ENCODE peak calls at places on chromosomes 6 and 20, in nine cellular contexts. One of them, this sample, is unnamed.

GRCh38 chr6:15779726-15780125 is 116.9 kb upstream of the DTNBP1 start:
- DNase-seq in left ventricle myocardium inferior: no peak
- DNase-seq in IMR-90: no peak
- DNase-seq in PC-3: no peak
- DNase-seq in AG04450: no peak
- DNase-seq in uterus: no peak
- DNase-seq in cardiac muscle cell: no peak
- DNase-seq in CD4-positive, alpha-beta T cell: no peak
- DNase-seq in lower lobe of right lung: no peak
- DNase-seq in this sample: no peak

GRCh38 chr20:12383770-12384304 is 466.1 kb downstream of the BTBD3 start:
- DNase-seq in uterus: no peak
- DNase-seq in CD4-positive, alpha-beta T cell: no peak
- DNase-seq in lower lobe of right lung: no peak
- DNase-seq in cardiac muscle cell: no peak
- DNase-seq in PC-3: peak; percentile 87
- DNase-seq in left ventricle myocardium inferior: no peak
- DNase-seq in AG04450: no peak
- DNase-seq in IMR-90: no peak
- DNase-seq in this sample: no peak

GRCh38 chr20:46130534-46130933 is 12.4 kb downstream of the CD40 start:
- DNase-seq in uterus: no peak
- DNase-seq in PC-3: no peak
- DNase-seq in cardiac muscle cell: no peak
- DNase-seq in AG04450: no peak
- DNase-seq in CD4-positive, alpha-beta T cell: no peak
- DNase-seq in lower lobe of right lung: no peak
- DNase-seq in left ventricle myocardium inferior: no peak
- DNase-seq in IMR-90: no peak
- DNase-seq in this sample: no peak

GRCh38 chr6:49384913-49385312 is 78.1 kb downstream of the MMUT start:
- DNase-seq in uterus: no peak
- DNase-seq in cardiac muscle cell: no peak
- DNase-seq in IMR-90: no peak
- DNase-seq in lower lobe of right lung: no peak
- DNase-seq in AG04450: no peak
- DNase-seq in PC-3: no peak
- DNase-seq in CD4-positive, alpha-beta T cell: no peak
- DNase-seq in left ventricle myocardium inferior: no peak
- DNase-seq in this sample: no peak

GRCh38 chr20:48761023-48761785 is 66.6 kb downstream of the PREX1 start:
- DNase-seq in PC-3: no peak
- DNase-seq in uterus: no peak
- DNase-seq in IMR-90: no peak
- DNase-seq in AG04450: no peak
- DNase-seq in CD4-positive, alpha-beta T cell: peak; percentile 58
- DNase-seq in cardiac muscle cell: no peak
- DNase-seq in lower lobe of right lung: peak; percentile 75
- DNase-seq in left ventricle myocardium inferior: peak; percentile 39
- DNase-seq in this sample: peak; percentile 95

GRCh38 chr20:45303586-45304463 is 2.8 kb upstream of the RBPJL start:
- DNase-seq in IMR-90: no peak
- DNase-seq in lower lobe of right lung: no peak
- DNase-seq in AG04450: no peak
- DNase-seq in uterus: no peak
- DNase-seq in left ventricle myocardium inferior: no peak
- DNase-seq in cardiac muscle cell: no peak
- DNase-seq in CD4-positive, alpha-beta T cell: no peak
- DNase-seq in PC-3: no peak
- DNase-seq in this sample: no peak

GRCh38 chr6:123028263-123028662 is 32.2 kb downstream of the CLVS2 start:
- DNase-seq in lower lobe of right lung: no peak
- DNase-seq in PC-3: no peak
- DNase-seq in CD4-positive, alpha-beta T cell: no peak
- DNase-seq in left ventricle myocardium inferior: no peak
- DNase-seq in AG04450: no peak
- DNase-seq in cardiac muscle cell: no peak
- DNase-seq in IMR-90: no peak
- DNase-seq in uterus: no peak
- DNase-seq in this sample: no peak

GRCh38 chr6:118735320-118735719 is 83.9 kb upstream of the CEP85L start:
- DNase-seq in lower lobe of right lung: no peak
- DNase-seq in cardiac muscle cell: peak; percentile 35
- DNase-seq in CD4-positive, alpha-beta T cell: no peak
- DNase-seq in IMR-90: no peak
- DNase-seq in AG04450: no peak
- DNase-seq in left ventricle myocardium inferior: no peak
- DNase-seq in uterus: no peak
- DNase-seq in PC-3: peak; percentile 28
- DNase-seq in this sample: no peak

GRCh38 chr6:92011681-92012245 is 1407.6 kb downstream of the EPHA7 start:
- DNase-seq in left ventricle myocardium inferior: no peak
- DNase-seq in CD4-positive, alpha-beta T cell: no peak
- DNase-seq in cardiac muscle cell: no peak
- DNase-seq in uterus: no peak
- DNase-seq in AG04450: no peak
- DNase-seq in IMR-90: no peak
- DNase-seq in lower lobe of right lung: no peak
- DNase-seq in PC-3: no peak
- DNase-seq in this sample: no peak

GRCh38 chr6:21598662-21599061 is 5.1 kb downstream of the SOX4 start:
- DNase-seq in PC-3: peak; percentile 19
- DNase-seq in CD4-positive, alpha-beta T cell: no peak
- DNase-seq in left ventricle myocardium inferior: no peak
- DNase-seq in cardiac muscle cell: no peak
- DNase-seq in IMR-90: no peak
- DNase-seq in AG04450: no peak
- DNase-seq in lower lobe of right lung: no peak
- DNase-seq in uterus: no peak
- DNase-seq in this sample: no peak

DNA sequence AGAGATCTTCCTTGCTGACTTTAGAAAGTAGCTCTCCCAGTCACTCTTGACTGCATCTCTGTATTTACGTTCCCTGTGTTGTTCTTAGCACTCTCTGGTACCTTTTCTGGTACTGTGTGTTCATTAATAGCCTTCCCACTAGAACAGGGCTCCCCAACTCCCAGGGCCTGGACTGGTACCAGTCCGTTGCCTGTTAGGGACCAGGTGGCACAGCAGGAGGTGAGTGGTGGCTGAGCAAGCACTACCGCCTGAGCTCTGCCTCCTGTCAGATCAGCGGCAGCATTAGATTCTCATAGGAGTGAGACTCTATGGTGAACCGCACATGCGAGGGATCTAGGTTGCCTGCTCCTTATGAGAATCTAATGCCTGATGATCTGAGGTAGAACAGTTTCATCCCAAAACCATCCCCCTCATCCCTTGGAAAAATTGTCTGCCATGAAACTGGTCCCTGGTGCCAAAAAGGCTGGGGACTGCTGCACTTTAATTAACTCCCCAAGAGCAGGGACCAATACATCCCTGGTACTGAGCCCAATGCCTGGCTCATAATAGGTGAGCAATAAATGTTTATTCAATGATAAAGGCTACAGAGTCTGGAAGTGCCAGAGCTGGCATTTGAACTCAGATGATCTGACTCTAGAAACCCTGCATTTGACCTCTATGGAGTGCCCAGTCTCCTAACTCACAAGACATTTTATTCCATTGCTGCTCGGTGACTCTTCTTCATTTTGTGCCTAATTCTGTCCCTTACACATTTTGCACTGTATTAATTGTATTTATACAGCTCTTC is 11.0 kb downstream of the UTRN start:
- DNase-seq in IMR-90: no peak
- DNase-seq in PC-3: no peak
- DNase-seq in left ventricle myocardium inferior: no peak
- DNase-seq in CD4-positive, alpha-beta T cell: no peak
- DNase-seq in cardiac muscle cell: no peak
- DNase-seq in uterus: no peak
- DNase-seq in AG04450: no peak
- DNase-seq in lower lobe of right lung: no peak
- DNase-seq in this sample: no peak
- H3K27ac ChIP-seq in IMR-90: no peak overlapping the region
- H3K27ac ChIP-seq in PC-3: no peak overlapping the region
- H3K27ac ChIP-seq in left ventricle myocardium inferior: peak overlapping the region; percentile 75
- H3K27ac ChIP-seq in CD4-positive, alpha-beta T cell: no peak overlapping the region
- H3K27ac ChIP-seq in cardiac muscle cell: peak overlapping the region; percentile 73
- H3K27ac ChIP-seq in uterus: peak overlapping the region; percentile 82
- H3K27ac ChIP-seq in AG04450: no peak overlapping the region
- H3K27ac ChIP-seq in lower lobe of right lung: peak overlapping the region; percentile 44
- H3K27ac ChIP-seq in this sample: no peak overlapping the region

GRCh38 chr6:24907959-24908358 is 27.8 kb downstream of the RIPOR2 start:
- DNase-seq in CD4-positive, alpha-beta T cell: no peak
- DNase-seq in AG04450: no peak
- DNase-seq in IMR-90: no peak
- DNase-seq in uterus: no peak
- DNase-seq in PC-3: no peak
- DNase-seq in left ventricle myocardium inferior: no peak
- DNase-seq in cardiac muscle cell: no peak
- DNase-seq in lower lobe of right lung: no peak
- DNase-seq in this sample: no peak

GRCh38 chr6:24903681-24904080 is 32.1 kb downstream of the RIPOR2 start:
- DNase-seq in left ventricle myocardium inferior: no peak
- DNase-seq in cardiac muscle cell: no peak
- DNase-seq in AG04450: no peak
- DNase-seq in CD4-positive, alpha-beta T cell: no peak
- DNase-seq in IMR-90: no peak
- DNase-seq in lower lobe of right lung: no peak
- DNase-seq in uterus: no peak
- DNase-seq in PC-3: no peak
- DNase-seq in this sample: no peak

GRCh38 chr6:24902782-24903181 is 33.0 kb downstream of the RIPOR2 start:
- DNase-seq in lower lobe of right lung: no peak
- DNase-seq in CD4-positive, alpha-beta T cell: no peak
- DNase-seq in uterus: no peak
- DNase-seq in cardiac muscle cell: no peak
- DNase-seq in left ventricle myocardium inferior: no peak
- DNase-seq in IMR-90: peak; percentile 94
- DNase-seq in PC-3: peak; percentile 93
- DNase-seq in AG04450: peak; percentile 59
- DNase-seq in this sample: no peak

GRCh38 chr6:24906314-24906713 is 29.4 kb downstream of the RIPOR2 start:
- DNase-seq in cardiac muscle cell: no peak
- DNase-seq in PC-3: no peak
- DNase-seq in AG04450: no peak
- DNase-seq in CD4-positive, alpha-beta T cell: no peak
- DNase-seq in uterus: no peak
- DNase-seq in IMR-90: no peak
- DNase-seq in lower lobe of right lung: no peak
- DNase-seq in left ventricle myocardium inferior: no peak
- DNase-seq in this sample: no peak

GRCh38 chr6:24905485-24905884 is 30.3 kb downstream of the RIPOR2 start:
- DNase-seq in cardiac muscle cell: no peak
- DNase-seq in CD4-positive, alpha-beta T cell: no peak
- DNase-seq in PC-3: no peak
- DNase-seq in lower lobe of right lung: no peak
- DNase-seq in uterus: peak; percentile 44
- DNase-seq in left ventricle myocardium inferior: no peak
- DNase-seq in IMR-90: no peak
- DNase-seq in AG04450: no peak
- DNase-seq in this sample: no peak
- H3K27ac ChIP-seq in cardiac muscle cell: no peak overlapping the region
- H3K27ac ChIP-seq in CD4-positive, alpha-beta T cell: peak overlapping the region; percentile 88
- H3K27ac ChIP-seq in PC-3: no peak overlapping the region
- H3K27ac ChIP-seq in lower lobe of right lung: no peak overlapping the region
- H3K27ac ChIP-seq in uterus: peak overlapping the region; percentile 98
- H3K27ac ChIP-seq in left ventricle myocardium inferior: no peak overlapping the region
- H3K27ac ChIP-seq in IMR-90: no peak overlapping the region
- H3K27ac ChIP-seq in AG04450: no peak overlapping the region
- H3K27ac ChIP-seq in this sample: no peak overlapping the region

GRCh38 chr6:227074-227782 is 65.1 kb upstream of the DUSP22 start:
- DNase-seq in lower lobe of right lung: no peak
- DNase-seq in uterus: no peak
- DNase-seq in cardiac muscle cell: no peak
- DNase-seq in PC-3: no peak
- DNase-seq in CD4-positive, alpha-beta T cell: no peak
- DNase-seq in left ventricle myocardium inferior: no peak
- DNase-seq in AG04450: no peak
- DNase-seq in IMR-90: no peak
- DNase-seq in this sample: no peak
- H3K27ac ChIP-seq in lower lobe of right lung: no peak overlapping the region
- H3K27ac ChIP-seq in uterus: no peak overlapping the region
- H3K27ac ChIP-seq in cardiac muscle cell: no peak overlapping the region
- H3K27ac ChIP-seq in PC-3: no peak overlapping the region
- H3K27ac ChIP-seq in CD4-positive, alpha-beta T cell: no peak overlapping the region
- H3K27ac ChIP-seq in left ventricle myocardium inferior: no peak overlapping the region
- H3K27ac ChIP-seq in AG04450: no peak overlapping the region
- H3K27ac ChIP-seq in IMR-90: no peak overlapping the region
- H3K27ac ChIP-seq in this sample: no peak overlapping the region

GRCh38 chr6:166460473-166461437 is 78.0 kb upstream of the MPC1 start:
- DNase-seq in cardiac muscle cell: no peak
- DNase-seq in lower lobe of right lung: no peak
- DNase-seq in CD4-positive, alpha-beta T cell: no peak
- DNase-seq in left ventricle myocardium inferior: no peak
- DNase-seq in AG04450: no peak
- DNase-seq in IMR-90: peak; percentile 8
- DNase-seq in PC-3: no peak
- DNase-seq in uterus: no peak
- DNase-seq in this sample: no peak

GRCh38 chr6:166461821-166462460 is 79.2 kb upstream of the MPC1 start:
- DNase-seq in left ventricle myocardium inferior: no peak
- DNase-seq in AG04450: no peak
- DNase-seq in IMR-90: no peak
- DNase-seq in lower lobe of right lung: no peak
- DNase-seq in cardiac muscle cell: no peak
- DNase-seq in uterus: no peak
- DNase-seq in PC-3: no peak
- DNase-seq in CD4-positive, alpha-beta T cell: no peak
- DNase-seq in this sample: no peak

GRCh38 chr6:166464068-166464410 is 81.3 kb upstream of the MPC1 start:
- DNase-seq in cardiac muscle cell: no peak
- DNase-seq in left ventricle myocardium inferior: no peak
- DNase-seq in CD4-positive, alpha-beta T cell: no peak
- DNase-seq in AG04450: no peak
- DNase-seq in PC-3: no peak
- DNase-seq in uterus: peak; percentile 6
- DNase-seq in lower lobe of right lung: no peak
- DNase-seq in IMR-90: no peak
- DNase-seq in this sample: no peak

GRCh38 chr6:166463363-166464067 is 80.8 kb upstream of the MPC1 start:
- DNase-seq in uterus: peak; percentile 12
- DNase-seq in PC-3: no peak
- DNase-seq in AG04450: no peak
- DNase-seq in IMR-90: no peak
- DNase-seq in lower lobe of right lung: no peak
- DNase-seq in cardiac muscle cell: no peak
- DNase-seq in left ventricle myocardium inferior: no peak
- DNase-seq in CD4-positive, alpha-beta T cell: no peak
- DNase-seq in this sample: no peak

DNA sequence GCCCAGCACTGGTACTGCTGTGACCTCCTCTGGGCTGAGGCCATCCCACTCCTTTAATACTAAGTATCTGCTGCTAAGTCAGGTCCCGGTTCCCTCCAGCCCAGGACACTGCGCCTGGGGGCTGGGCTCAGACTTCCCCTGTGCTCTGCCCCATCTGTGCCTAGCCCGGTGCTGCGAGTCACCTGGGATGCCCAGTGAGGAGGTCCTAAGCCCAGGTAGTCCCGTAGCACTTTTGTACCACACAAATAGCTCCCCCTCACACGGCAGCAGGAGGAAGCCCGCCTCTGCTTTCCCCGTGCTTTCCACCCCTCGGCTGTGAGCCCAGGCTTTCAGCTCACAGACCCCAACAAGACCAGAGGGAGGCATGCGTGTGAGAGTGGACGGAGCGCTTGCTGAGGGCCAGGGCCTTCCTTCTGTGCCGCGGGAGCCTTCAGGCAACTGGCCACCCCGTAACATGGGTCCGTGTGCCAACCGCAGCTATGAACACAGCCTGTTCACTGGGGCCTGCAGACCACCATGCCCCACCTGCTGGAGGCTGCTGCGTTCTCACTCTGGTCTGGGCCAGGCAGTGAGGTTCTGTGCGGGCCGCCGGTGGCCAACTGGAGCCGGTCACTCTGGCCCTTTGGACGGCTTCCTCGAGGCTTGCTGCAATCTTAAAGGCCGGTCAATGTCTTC is 79.9 kb upstream of the MPC1 start:
- DNase-seq in CD4-positive, alpha-beta T cell: no peak
- DNase-seq in PC-3: no peak
- DNase-seq in left ventricle myocardium inferior: no peak
- DNase-seq in uterus: peak; percentile 6
- DNase-seq in IMR-90: no peak
- DNase-seq in lower lobe of right lung: no peak
- DNase-seq in AG04450: no peak
- DNase-seq in cardiac muscle cell: no peak
- DNase-seq in this sample: no peak
- H3K27ac ChIP-seq in CD4-positive, alpha-beta T cell: no peak overlapping the region
- H3K27ac ChIP-seq in PC-3: no peak overlapping the region
- H3K27ac ChIP-seq in left ventricle myocardium inferior: no peak overlapping the region
- H3K27ac ChIP-seq in uterus: no peak overlapping the region
- H3K27ac ChIP-seq in IMR-90: no peak overlapping the region
- H3K27ac ChIP-seq in lower lobe of right lung: no peak overlapping the region
- H3K27ac ChIP-seq in AG04450: no peak overlapping the region
- H3K27ac ChIP-seq in cardiac muscle cell: no peak overlapping the region
- H3K27ac ChIP-seq in this sample: no peak overlapping the region

This sample was measured in HL-60.